ENCODE peak calls at places on chromosomes 4 and X, in four cellular contexts. One of them, this sample, is unnamed.

GRCh38 chrX:102067966-102068723 is 57.3 kb upstream of the TCEAL2 start:
- DNase-seq in kidney: no peak
- DNase-seq in AG10803: peak
- DNase-seq in AG04449: no peak
- DNase-seq in this sample: no peak

GRCh38 chr4:27684501-27685077 is 823.9 kb downstream of the STIM2 start:
- DNase-seq in kidney: peak
- DNase-seq in AG10803: peak
- DNase-seq in AG04449: no peak
- DNase-seq in this sample: peak

GRCh38 chr4:111595456-111595855 is 549.8 kb upstream of the FAM241A start:
- DNase-seq in kidney: no peak
- DNase-seq in AG10803: no peak
- DNase-seq in AG04449: no peak
- DNase-seq in this sample: no peak

GRCh38 chrX:93673056-93673868 is at the start of gene NAP1L3:
- DNase-seq in kidney: peak
- DNase-seq in AG10803: peak
- DNase-seq in AG04449: no peak
- DNase-seq in this sample: no peak

GRCh38 chrX:25015486-25016360 is at the start of gene ARX:
- DNase-seq in kidney: no peak
- DNase-seq in AG10803: peak
- DNase-seq in AG04449: no peak
- DNase-seq in this sample: no peak

GRCh38 chr4:187504974-187505797 is 490.4 kb upstream of the ZFP42 start:
- DNase-seq in kidney: no peak
- DNase-seq in AG10803: no peak
- DNase-seq in AG04449: no peak
- DNase-seq in this sample: no peak

GRCh38 chr4:185128272-185129119 is 14.6 kb upstream of the SLC25A4 start:
- DNase-seq in kidney: peak
- DNase-seq in AG10803: no peak
- DNase-seq in AG04449: no peak
- DNase-seq in this sample: no peak

GRCh38 chr4:94390804-94391410 is 48.3 kb upstream of the HPGDS start:
- DNase-seq in kidney: no peak
- DNase-seq in AG10803: no peak
- DNase-seq in AG04449: no peak
- DNase-seq in this sample: no peak

GRCh38 chr4:38313175-38313574 is 350.8 kb upstream of the KLF3 start:
- DNase-seq in kidney: no peak
- DNase-seq in AG10803: no peak
- DNase-seq in AG04449: no peak
- DNase-seq in this sample: no peak

GRCh38 chrX:145002776-145003175 is 244.5 kb upstream of the SPANXN1 start:
- DNase-seq in kidney: no peak
- DNase-seq in AG10803: peak
- DNase-seq in AG04449: no peak
- DNase-seq in this sample: no peak

DNA sequence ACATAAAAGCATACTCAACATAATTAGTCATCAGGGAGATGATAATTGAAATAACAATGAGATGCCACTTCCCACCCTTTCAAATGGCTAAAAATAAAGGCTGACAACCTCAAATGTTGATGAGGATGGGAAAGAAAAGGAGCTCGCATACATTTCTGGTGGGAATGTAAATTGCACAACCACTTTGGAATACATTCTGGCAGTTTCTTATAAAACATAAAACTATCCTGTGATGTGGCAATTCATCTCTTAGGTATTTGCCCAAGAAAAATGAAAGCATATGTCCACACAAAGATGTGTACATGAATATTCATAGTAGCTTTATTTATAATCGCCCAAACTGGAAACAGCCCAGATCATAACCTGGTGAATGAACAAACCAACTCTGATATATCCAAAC is 682 bp upstream of the ZNF275 start:
- DNase-seq in kidney: no peak
- DNase-seq in AG10803: peak
- DNase-seq in AG04449: peak
- DNase-seq in this sample: no peak
- H3K4me3 ChIP-seq in kidney: peak
- H3K4me3 ChIP-seq in AG10803: peak
- H3K4me3 ChIP-seq in AG04449: peak
- H3K4me3 ChIP-seq in this sample: peak

DNA sequence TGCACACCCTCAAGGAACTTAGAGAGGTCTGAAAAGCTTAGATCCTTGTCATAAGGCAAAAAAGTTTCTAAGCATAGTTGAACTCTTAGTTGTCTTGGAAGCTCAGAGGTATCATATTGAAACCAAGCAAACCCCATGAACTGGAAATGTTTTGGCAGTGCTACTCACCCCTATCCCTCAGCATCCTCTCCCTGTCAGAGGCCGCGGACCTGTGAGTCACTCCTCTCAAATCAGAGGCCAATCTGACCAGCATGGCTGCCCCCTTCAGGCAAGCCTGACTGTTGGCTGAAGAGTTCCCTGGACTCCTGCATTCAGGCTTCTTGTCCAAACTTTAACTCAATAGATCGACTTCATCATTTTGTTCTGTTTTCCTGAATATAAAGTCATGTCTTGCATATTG is 69.4 kb downstream of the KCNIP4 start:
- DNase-seq in kidney: no peak
- DNase-seq in AG10803: no peak
- DNase-seq in AG04449: no peak
- DNase-seq in this sample: no peak
- TF ChIP-seq CTCF in kidney: no peak
- TF ChIP-seq CTCF in AG10803: peak
- TF ChIP-seq CTCF in AG04449: no peak
- TF ChIP-seq CTCF in this sample: peak

DNA sequence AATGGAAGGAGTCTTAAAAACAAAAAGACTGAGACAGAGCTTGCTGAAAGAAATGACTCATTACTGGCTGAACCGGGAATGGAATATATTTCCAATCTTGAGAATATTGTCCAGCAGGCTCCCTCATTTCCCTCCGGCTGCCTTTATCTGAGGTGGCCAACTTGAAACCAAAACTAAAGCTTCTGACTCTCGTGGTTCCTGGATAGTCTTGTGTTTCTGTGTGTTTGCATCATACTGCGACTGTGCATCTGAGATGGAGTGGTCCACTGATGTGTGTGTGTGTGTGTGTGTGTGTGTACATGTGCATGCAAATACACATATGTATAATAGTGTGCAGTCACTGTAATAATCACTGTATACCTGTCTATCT is 145.6 kb upstream of the SCML1 start:
- DNase-seq in kidney: no peak
- DNase-seq in AG10803: peak
- DNase-seq in AG04449: no peak
- DNase-seq in this sample: no peak
- H3K4me3 ChIP-seq in kidney: no peak
- H3K4me3 ChIP-seq in AG10803: peak
- H3K4me3 ChIP-seq in AG04449: peak
- H3K4me3 ChIP-seq in this sample: no peak

GRCh38 chr4:127604949-127605709 is 27.6 kb upstream of the INTU start:
- DNase-seq in kidney: no peak
- DNase-seq in AG10803: peak
- DNase-seq in AG04449: no peak
- DNase-seq in this sample: no peak
- TF ChIP-seq CTCF in kidney: peak
- TF ChIP-seq CTCF in AG10803: peak
- TF ChIP-seq CTCF in AG04449: peak
- TF ChIP-seq CTCF in this sample: no peak

DNA sequence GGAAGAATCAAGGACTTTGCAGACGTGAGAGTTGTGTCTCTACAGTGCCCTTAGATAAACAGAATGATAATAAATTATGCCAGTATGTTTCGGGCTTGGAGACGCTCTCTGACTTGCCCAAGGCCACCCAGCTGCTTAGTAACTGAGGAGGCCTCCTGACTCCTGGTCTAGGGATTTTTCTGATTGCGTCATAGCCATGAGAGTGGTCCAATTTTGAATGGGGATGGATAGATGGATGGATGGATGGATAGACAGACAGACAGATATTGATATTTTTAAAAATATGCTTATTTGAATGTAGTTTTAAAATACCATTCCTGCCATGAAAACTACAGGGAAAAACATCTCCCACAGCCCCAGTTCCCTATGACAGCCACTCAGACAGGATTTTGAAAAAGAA is 15.5 kb downstream of the ARHGAP36 start:
- DNase-seq in kidney: no peak
- DNase-seq in AG10803: no peak
- DNase-seq in AG04449: no peak
- DNase-seq in this sample: no peak
- H3K4me3 ChIP-seq in kidney: no peak
- H3K4me3 ChIP-seq in AG10803: no peak
- H3K4me3 ChIP-seq in AG04449: no peak
- H3K4me3 ChIP-seq in this sample: no peak

GRCh38 chr4:127622923-127623754 is 9.6 kb upstream of the INTU start:
- DNase-seq in kidney: peak
- DNase-seq in AG10803: peak
- DNase-seq in AG04449: no peak
- DNase-seq in this sample: no peak
- TF ChIP-seq CTCF in kidney: peak
- TF ChIP-seq CTCF in AG10803: peak
- TF ChIP-seq CTCF in AG04449: peak
- TF ChIP-seq CTCF in this sample: peak

GRCh38 chr4:17324431-17324830 is 187.5 kb downstream of the QDPR start:
- DNase-seq in kidney: no peak
- DNase-seq in AG10803: peak
- DNase-seq in AG04449: peak
- DNase-seq in this sample: no peak
- H3K4me3 ChIP-seq in kidney: no peak
- H3K4me3 ChIP-seq in AG10803: peak
- H3K4me3 ChIP-seq in AG04449: no peak
- H3K4me3 ChIP-seq in this sample: no peak

GRCh38 chr4:133839326-133839725 is 362.3 kb downstream of the PABPC4L start:
- DNase-seq in kidney: no peak
- DNase-seq in AG10803: no peak
- DNase-seq in AG04449: no peak
- DNase-seq in this sample: no peak
- TF ChIP-seq CTCF in kidney: no peak
- TF ChIP-seq CTCF in AG10803: no peak
- TF ChIP-seq CTCF in AG04449: no peak
- TF ChIP-seq CTCF in this sample: no peak

DNA sequence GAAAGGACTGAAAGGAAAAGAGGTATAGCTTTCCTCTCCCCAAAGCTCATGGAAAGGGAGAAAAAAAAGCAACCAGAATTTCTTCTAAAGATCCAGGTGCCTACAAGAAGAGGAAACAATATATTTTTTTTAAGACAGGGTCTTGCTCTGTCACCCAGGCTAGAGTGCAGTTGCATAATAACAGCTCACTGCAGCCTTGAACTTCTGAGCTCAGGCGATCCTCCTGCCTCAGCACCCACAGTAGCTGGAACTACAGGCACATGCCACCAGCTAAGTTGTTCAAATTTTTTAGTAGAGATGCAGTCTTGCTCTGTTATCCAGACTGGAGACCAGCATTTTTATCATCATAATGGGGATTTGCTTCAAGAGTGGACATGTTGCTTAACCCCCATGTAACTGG is 30.5 kb upstream of the BBS12 start:
- DNase-seq in kidney: no peak
- DNase-seq in AG10803: no peak
- DNase-seq in AG04449: no peak
- DNase-seq in this sample: no peak
- H3K4me3 ChIP-seq in kidney: no peak
- H3K4me3 ChIP-seq in AG10803: no peak
- H3K4me3 ChIP-seq in AG04449: no peak
- H3K4me3 ChIP-seq in this sample: no peak

DNA sequence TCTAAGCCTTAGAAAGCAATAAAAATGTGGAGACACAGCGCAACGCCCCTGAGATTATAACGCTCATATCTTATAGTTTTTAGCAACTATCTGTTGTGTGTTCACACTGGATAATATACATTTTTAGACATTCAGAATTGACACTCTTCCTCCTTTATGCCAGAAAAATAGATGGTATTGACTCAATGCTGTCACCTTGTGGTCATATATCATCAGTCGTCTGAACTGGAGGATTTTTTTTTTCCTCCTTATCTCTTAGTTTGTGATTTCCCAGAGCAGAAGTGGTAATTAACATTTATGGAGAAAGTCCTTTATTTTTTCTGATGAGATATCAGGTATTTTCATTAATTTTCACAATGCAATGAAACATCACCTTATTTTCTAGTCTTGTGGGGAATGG is 759.6 kb downstream of the RAB28 start:
- DNase-seq in kidney: no peak
- DNase-seq in AG10803: no peak
- DNase-seq in AG04449: no peak
- DNase-seq in this sample: no peak
- TF ChIP-seq CTCF in kidney: peak
- TF ChIP-seq CTCF in AG10803: peak
- TF ChIP-seq CTCF in AG04449: no peak
- TF ChIP-seq CTCF in this sample: no peak